ENCODE peak calls at places on chromosome 13, in four cellular contexts. Y is neuronal stem cell, R is H1, T is mesenchymal stem cell. C is an unnamed sample. For H3K36me3, the result is how much of the 10 kb centered on the place peaks cover.

GRCh38 chr13:43936630-43937029 is 56.9 kb downstream of the LACC1 start:
- DNase-seq in Y (no peak), T (no peak), R (no peak), C (no peak)

GRCh38 chr13:23651887-23652286 is 81.7 kb downstream of the TNFRSF19 start:
- DNase-seq in T (no peak), R (no peak), Y (no peak), C (no peak)

GRCh38 chr13:95075506-95075905 is 225.7 kb downstream of the ABCC4 start:
- DNase-seq in R (no peak), T (no peak), Y (no peak), C (no peak)

GRCh38 chr13:67554296-67554695 is 324.2 kb upstream of the PCDH9 start:
- DNase-seq in Y (no peak), T (peak), R (no peak), C (peak)

GRCh38 chr13:51255556-51255955 is 33.4 kb downstream of the FAM124A start:
- DNase-seq in T (no peak), Y (no peak), R (no peak), C (no peak)

GRCh38 chr13:71866173-71867091 is 572 bp downstream of the DACH1 start:
- DNase-seq in T (peak), Y (no peak), R (no peak), C (no peak)

GRCh38 chr13:59112375-59112774 is 1051.4 kb downstream of the DIAPH3 start:
- DNase-seq in T (peak), R (no peak), Y (no peak), C (peak)

GRCh38 chr13:57253551-57253950 is 86.6 kb downstream of the PRR20E start:
- DNase-seq in Y (no peak), T (no peak), R (no peak), C (no peak)

GRCh38 chr13:30453727-30454126 is 12.0 kb downstream of the HMGB1 start:
- DNase-seq in Y (no peak), R (no peak), T (peak), C (peak)

GRCh38 chr13:74324338-74324737 is 190.1 kb upstream of the KLF12 start:
- DNase-seq in R (no peak), Y (no peak), T (no peak), C (no peak)

GRCh38 chr13:112977091-112977490 is 8.1 kb downstream of the MCF2L start:
- DNase-seq in Y (no peak), T (no peak), R (no peak), C (no peak)

GRCh38 chr13:31927219-31927653 is 104.3 kb upstream of the FRY start:
- DNase-seq in T (no peak), R (no peak), Y (no peak), C (no peak)

GRCh38 chr13:97588993-97589392 is 155.0 kb downstream of the RAP2A start:
- DNase-seq in T (no peak), Y (no peak), R (no peak), C (no peak)

GRCh38 chr13:40247845-40248244 is 418.6 kb downstream of the FOXO1 start:
- DNase-seq in Y (no peak), T (no peak), R (no peak), C (no peak)

GRCh38 chr13:59437902-59438301 is 725.8 kb downstream of the DIAPH3 start:
- DNase-seq in R (no peak), T (no peak), Y (no peak), C (peak)

GRCh38 chr13:109255457-109255856 is 530.9 kb downstream of the IRS2 start:
- DNase-seq in T (no peak), R (no peak), Y (no peak), C (no peak)

GRCh38 chr13:40581277-40581579 is 85.2 kb downstream of the FOXO1 start:
- DNase-seq in Y (no peak), T (no peak), R (no peak), C (no peak)

GRCh38 chr13:74248477-74248876 is 114.3 kb upstream of the KLF12 start:
- DNase-seq in Y (no peak), T (no peak), R (no peak), C (no peak)

GRCh38 chr13:68190826-68191225 is 960.7 kb upstream of the PCDH9 start:
- DNase-seq in Y (no peak), T (peak), R (no peak), C (no peak)

GRCh38 chr13:33743438-33744368 is 74.2 kb upstream of the RFC3 start:
- DNase-seq in T (no peak), R (no peak), Y (no peak), C (no peak)

GRCh38 chr13:32347651-32348050 is 32.3 kb downstream of the BRCA2 start:
- DNase-seq in Y (no peak), T (no peak), R (no peak), C (no peak)

GRCh38 chr13:64529874-64530485 is 2700.2 kb downstream of the PCDH9 start:
- DNase-seq in R (peak), T (peak), Y (no peak), C (no peak)

GRCh38 chr13:51803422-51804294 is at the start of gene DHRS12:
- DNase-seq in Y (peak), T (peak), R (no peak), C (peak)

GRCh38 chr13:91368676-91369425 is 21.4 kb downstream of the MIR17HG start:
- DNase-seq in T (peak), Y (no peak), R (no peak), C (peak)

GRCh38 chr13:92187378-92187989 is 789.1 kb downstream of the GPC5 start:
- DNase-seq in Y (peak), T (peak), R (no peak), C (peak)

GRCh38 chr13:60392136-60392535 is 4.9 kb upstream of the TDRD3 start:
- DNase-seq in R (no peak), T (no peak), Y (no peak), C (no peak)

GRCh38 chr13:50222569-50223332 is 207.5 kb downstream of the KCNRG start:
- DNase-seq in Y (no peak), T (peak), R (no peak), C (peak)

GRCh38 chr13:50219743-50220142 is 204.5 kb downstream of the KCNRG start:
- DNase-seq in Y (no peak), R (no peak), T (no peak), C (no peak)

GRCh38 chr13:50224534-50224933 is 209.3 kb downstream of the KCNRG start:
- DNase-seq in R (no peak), T (no peak), Y (no peak), C (peak)

GRCh38 chr13:50225188-50226155 is 210.2 kb downstream of the KCNRG start:
- DNase-seq in R (no peak), Y (no peak), T (no peak), C (no peak)

GRCh38 chr13:50220938-50221337 is 205.7 kb downstream of the KCNRG start:
- DNase-seq in T (peak), R (no peak), Y (no peak), C (no peak)
- H3K14ac ChIP-seq in T (no peak), R (no peak), Y (no peak), C (no peak)

GRCh38 chr13:79486433-79487188 is 5.7 kb downstream of the NDFIP2 start:
- DNase-seq in Y (no peak), R (no peak), T (no peak), C (no peak)
- H3K36me3 ChIP-seq in Y (under half), R (under half), T (under half), C (under half)

GRCh38 chr13:28658539-28658795 is 463 bp upstream of the POMP start:
- DNase-seq in Y (no peak), R (no peak), T (no peak), C (no peak)
- H3K18ac ChIP-seq in Y (no peak), R (no peak), T (peak), C (peak)

DNA sequence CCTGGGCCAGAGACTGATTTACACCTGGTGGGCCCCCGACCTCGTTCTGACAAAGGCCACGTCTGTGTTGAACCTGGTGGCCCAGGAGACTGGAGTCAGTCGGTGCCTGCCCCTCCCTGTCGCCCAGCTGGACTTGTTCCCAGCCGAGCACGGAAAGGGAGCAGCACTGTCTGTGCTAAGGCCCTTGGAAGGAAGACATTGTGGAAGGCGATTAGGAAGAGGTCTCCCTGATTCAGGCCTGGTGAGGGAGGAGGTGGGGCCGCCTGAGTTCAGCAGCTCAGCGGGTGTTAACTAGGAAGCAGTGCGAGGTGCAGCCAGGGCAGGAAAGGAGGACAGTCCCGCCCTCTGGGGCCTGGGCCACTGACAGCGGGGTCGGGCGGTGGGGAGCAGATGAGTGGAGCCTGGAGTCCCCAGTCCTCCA is 64.7 kb downstream of the GPR12 start:
- DNase-seq in T (no peak), R (no peak), Y (no peak), C (no peak)
- H3K14ac ChIP-seq in T (no peak), R (no peak), Y (no peak), C (no peak)